ENCODE peak calls at places on chromosomes 12 and 14, in six cellular contexts. N is neuronal stem cell, E is anterior cingulate cortex, R is sciatic nerve, A is MCF 10A, L is adipocyte. Z is an unnamed sample.

GRCh38 chr12:1848741-1849140 is 28.4 kb downstream of the LRTM2 start:
- DNase-seq in N (no peak), E (no peak), R (no peak), A (no peak), L (no peak), Z (no peak)

GRCh38 chr12:49946497-49946896 is 4.0 kb upstream of the AQP2 start:
- DNase-seq in N (no peak), E (no peak), R (no peak), A (no peak), L (no peak), Z (no peak)

GRCh38 chr12:49537231-49537708 is 1.6 kb upstream of the KCNH3 start:
- DNase-seq in N (no peak), E (no peak), R (peak; percentile 58), A (no peak), L (peak; percentile 25), Z (no peak)

GRCh38 chr12:84727964-84728363 is 184.6 kb downstream of the SLC6A15 start:
- DNase-seq in N (no peak), E (no peak), R (no peak), A (peak; percentile 26), L (peak; percentile 27), Z (no peak)

GRCh38 chr12:117792471-117792870 is 176.3 kb downstream of the KSR2 start:
- DNase-seq in N (no peak), E (no peak), R (no peak), A (peak; percentile 79), L (no peak), Z (no peak)

GRCh38 chr12:49903351-49903699 is 375 bp downstream of the FAIM2 start:
- DNase-seq in N (no peak), E (no peak), R (no peak), A (no peak), L (no peak), Z (no peak)

GRCh38 chr14:50082784-50083466 is 33.4 kb downstream of the VCPKMT start:
- DNase-seq in N (no peak), E (no peak), R (no peak), A (no peak), L (peak; percentile 69), Z (no peak)

GRCh38 chr12:45051490-45052105 is 699 bp upstream of the DBX2 start:
- DNase-seq in N (no peak), E (no peak), R (no peak), A (peak; percentile 2), L (peak; percentile 11), Z (no peak)

GRCh38 chr14:72545411-72546311 is 348.2 kb downstream of the DPF3 start:
- DNase-seq in N (no peak), E (no peak), R (no peak), A (peak; percentile 60), L (no peak), Z (no peak)

GRCh38 chr14:34782031-34782430 is 67.6 kb upstream of the CFL2 start:
- DNase-seq in N (no peak), E (no peak), R (no peak), A (no peak), L (no peak), Z (no peak)

GRCh38 chr14:41607966-41608663 is 1.4 kb downstream of the LRFN5 start:
- DNase-seq in N (no peak), E (no peak), R (peak; percentile 57), A (no peak), L (no peak), Z (no peak)

GRCh38 chr12:120628919-120629318 is 11.5 kb upstream of the CABP1 start:
- DNase-seq in N (no peak), E (no peak), R (no peak), A (no peak), L (no peak), Z (no peak)

GRCh38 chr12:123433615-123434014 is 2.9 kb downstream of the RILPL2 start:
- DNase-seq in N (no peak), E (no peak), R (no peak), A (no peak), L (no peak), Z (no peak)

GRCh38 chr12:442235-442884 is 17.4 kb upstream of the B4GALNT3 start:
- DNase-seq in N (peak; percentile 74), E (peak; percentile 29), R (peak; percentile 68), A (peak; percentile 66), L (peak; percentile 82), Z (peak; percentile 86)

GRCh38 chr12:52204095-52204930 is 12.5 kb upstream of the KRT80 start:
- DNase-seq in N (no peak), E (no peak), R (no peak), A (no peak), L (no peak), Z (no peak)

GRCh38 chr12:75101805-75102204 is 107.8 kb downstream of the KCNC2 start:
- DNase-seq in N (no peak), E (no peak), R (no peak), A (no peak), L (no peak), Z (no peak)

GRCh38 chr12:53431187-53431586 is 7.5 kb downstream of the AMHR2 start:
- DNase-seq in N (no peak), E (no peak), R (no peak), A (peak; percentile 61), L (no peak), Z (no peak)

GRCh38 chr12:108734200-108734906 is 3.0 kb upstream of the CORO1C start:
- DNase-seq in N (no peak), E (no peak), R (no peak), A (peak; percentile 91), L (peak; percentile 79), Z (no peak)

GRCh38 chr14:87066221-87066817 is 926.7 kb downstream of the GALC start:
- DNase-seq in N (no peak), E (no peak), R (no peak), A (peak; percentile 36), L (peak; percentile 49), Z (no peak)

GRCh38 chr14:68147331-68147730 is 327.8 kb downstream of the RAD51B start:
- DNase-seq in N (no peak), E (no peak), R (no peak), A (no peak), L (peak; percentile 65), Z (no peak)

GRCh38 chr14:100983710-100984109 is 80.2 kb upstream of the RTL1 start:
- DNase-seq in N (no peak), E (no peak), R (no peak), A (no peak), L (no peak), Z (no peak)

GRCh38 chr12:127504874-127505273 is 762.1 kb upstream of the TMEM132C start:
- DNase-seq in N (no peak), E (no peak), R (no peak), A (no peak), L (no peak), Z (no peak)

GRCh38 chr14:101895256-101895655 is 69.1 kb upstream of the DYNC1H1 start:
- DNase-seq in N (no peak), E (no peak), R (no peak), A (no peak), L (no peak), Z (no peak)

GRCh38 chr12:55820679-55821078 is 2.8 kb downstream of the ORMDL2 start:
- DNase-seq in N (no peak), E (no peak), R (no peak), A (peak; percentile 25), L (peak; percentile 45), Z (no peak)

GRCh38 chr12:120882055-120882555 is 22.1 kb downstream of the SPPL3 start:
- DNase-seq in N (no peak), E (no peak), R (no peak), A (no peak), L (no peak), Z (no peak)

GRCh38 chr14:49892301-49892635 is 614 bp upstream of the ARF6 start:
- DNase-seq in N (peak; percentile 51), E (peak; percentile 55), R (no peak), A (peak; percentile 75), L (peak; percentile 89), Z (no peak)

GRCh38 chr14:68794856-68795601 is 2.2 kb upstream of the ZFP36L1 start:
- DNase-seq in N (no peak), E (no peak), R (no peak), A (peak; percentile 73), L (peak; percentile 96), Z (no peak)

GRCh38 chr12:101299346-101299745 is 19.4 kb downstream of the UTP20 start:
- DNase-seq in N (no peak), E (no peak), R (no peak), A (no peak), L (no peak), Z (no peak)

GRCh38 chr12:68280240-68280639 is 26.8 kb upstream of the IL22 start:
- DNase-seq in N (no peak), E (no peak), R (no peak), A (no peak), L (no peak), Z (no peak)

GRCh38 chr12:56193025-56193578 is 3.8 kb upstream of the SMARCC2 start:
- DNase-seq in N (peak; percentile 65), E (peak; percentile 16), R (peak; percentile 85), A (peak; percentile 87), L (peak; percentile 97), Z (peak; percentile 87)

GRCh38 chr14:51321036-51321435 is 81.0 kb downstream of the TMX1 start:
- DNase-seq in N (no peak), E (no peak), R (no peak), A (no peak), L (no peak), Z (no peak)

GRCh38 chr14:71169028-71169427 is 261.8 kb downstream of the PCNX1 start:
- DNase-seq in N (no peak), E (no peak), R (no peak), A (no peak), L (no peak), Z (no peak)

GRCh38 chr12:120992989-120993388 is 14.6 kb downstream of the HNF1A start:
- DNase-seq in N (no peak), E (no peak), R (no peak), A (no peak), L (no peak), Z (no peak)

GRCh38 chr12:99147150-99147549 is 500.4 kb upstream of the GARIN6 start:
- DNase-seq in N (no peak), E (no peak), R (no peak), A (no peak), L (no peak), Z (no peak)

GRCh38 chr14:56386024-56386423 is 193.6 kb upstream of the TMEM260 start:
- DNase-seq in N (no peak), E (no peak), R (no peak), A (no peak), L (no peak), Z (no peak)

Z was measured in NT2/D1.